ENCODE peak calls at places on chromosomes 11 and 22, in eight cellular contexts. One of them, this sample, is unnamed.

GRCh38 chr22:39236321-39237275 is 8.2 kb downstream of the PDGFB start:
- DNase-seq in activated T-cell treated with anti-CD3 and anti-CD28 coated beads, Interleukin-2, amount 50 U/mL, for 72 hours: peak; percentile 59
- DNase-seq in skeletal muscle cell: no peak
- DNase-seq in stimulated activated CD4-positive, alpha-beta T cell treated with anti-CD3 and anti-CD28 coated beads, TNF-alpha, amount 100 ng/mL, for 48 hours: peak; percentile 35
- DNase-seq in stimulated activated CD8-positive, alpha-beta memory T cell treated with anti-CD3 and anti-CD28 coated beads, Interleukin-7, amount 100 ng/mL, for 24 hours: no peak
- DNase-seq in midbrain: no peak
- DNase-seq in fibroblast of lung: no peak
- DNase-seq in NCI-H1105: peak; percentile 76
- DNase-seq in this sample: no peak

GRCh38 chr11:64539239-64539638 is 51.8 kb upstream of the SLC22A12 start:
- DNase-seq in stimulated activated CD8-positive, alpha-beta memory T cell treated with anti-CD3 and anti-CD28 coated beads, Interleukin-7, amount 100 ng/mL, for 24 hours: no peak
- DNase-seq in activated T-cell treated with anti-CD3 and anti-CD28 coated beads, Interleukin-2, amount 50 U/mL, for 72 hours: no peak
- DNase-seq in skeletal muscle cell: no peak
- DNase-seq in stimulated activated CD4-positive, alpha-beta T cell treated with anti-CD3 and anti-CD28 coated beads, TNF-alpha, amount 100 ng/mL, for 48 hours: no peak
- DNase-seq in NCI-H1105: no peak
- DNase-seq in fibroblast of lung: no peak
- DNase-seq in midbrain: no peak
- DNase-seq in this sample: no peak

GRCh38 chr11:61477734-61478148 is 30.8 kb upstream of the LRRC10B start:
- DNase-seq in fibroblast of lung: peak; percentile 29
- DNase-seq in midbrain: peak; percentile 11
- DNase-seq in NCI-H1105: peak; percentile 4
- DNase-seq in stimulated activated CD4-positive, alpha-beta T cell treated with anti-CD3 and anti-CD28 coated beads, TNF-alpha, amount 100 ng/mL, for 48 hours: peak; percentile 12
- DNase-seq in activated T-cell treated with anti-CD3 and anti-CD28 coated beads, Interleukin-2, amount 50 U/mL, for 72 hours: peak; percentile 53
- DNase-seq in stimulated activated CD8-positive, alpha-beta memory T cell treated with anti-CD3 and anti-CD28 coated beads, Interleukin-7, amount 100 ng/mL, for 24 hours: peak; percentile 13
- DNase-seq in skeletal muscle cell: no peak
- DNase-seq in this sample: no peak

GRCh38 chr11:62931501-62932278 is 10.5 kb upstream of the CHRM1 start:
- DNase-seq in fibroblast of lung: no peak
- DNase-seq in NCI-H1105: no peak
- DNase-seq in stimulated activated CD8-positive, alpha-beta memory T cell treated with anti-CD3 and anti-CD28 coated beads, Interleukin-7, amount 100 ng/mL, for 24 hours: no peak
- DNase-seq in activated T-cell treated with anti-CD3 and anti-CD28 coated beads, Interleukin-2, amount 50 U/mL, for 72 hours: no peak
- DNase-seq in midbrain: no peak
- DNase-seq in skeletal muscle cell: no peak
- DNase-seq in stimulated activated CD4-positive, alpha-beta T cell treated with anti-CD3 and anti-CD28 coated beads, TNF-alpha, amount 100 ng/mL, for 48 hours: no peak
- DNase-seq in this sample: peak; percentile 86

GRCh38 chr11:88178211-88178610 is 3.0 kb upstream of the RAB38 start:
- DNase-seq in NCI-H1105: no peak
- DNase-seq in skeletal muscle cell: peak; percentile 69
- DNase-seq in fibroblast of lung: no peak
- DNase-seq in stimulated activated CD8-positive, alpha-beta memory T cell treated with anti-CD3 and anti-CD28 coated beads, Interleukin-7, amount 100 ng/mL, for 24 hours: no peak
- DNase-seq in midbrain: no peak
- DNase-seq in stimulated activated CD4-positive, alpha-beta T cell treated with anti-CD3 and anti-CD28 coated beads, TNF-alpha, amount 100 ng/mL, for 48 hours: no peak
- DNase-seq in activated T-cell treated with anti-CD3 and anti-CD28 coated beads, Interleukin-2, amount 50 U/mL, for 72 hours: no peak
- DNase-seq in this sample: no peak

GRCh38 chr22:26606611-26607010 is 11.2 kb downstream of the CRYBB1 start:
- DNase-seq in stimulated activated CD8-positive, alpha-beta memory T cell treated with anti-CD3 and anti-CD28 coated beads, Interleukin-7, amount 100 ng/mL, for 24 hours: no peak
- DNase-seq in NCI-H1105: no peak
- DNase-seq in fibroblast of lung: peak; percentile 44
- DNase-seq in skeletal muscle cell: peak; percentile 8
- DNase-seq in stimulated activated CD4-positive, alpha-beta T cell treated with anti-CD3 and anti-CD28 coated beads, TNF-alpha, amount 100 ng/mL, for 48 hours: no peak
- DNase-seq in activated T-cell treated with anti-CD3 and anti-CD28 coated beads, Interleukin-2, amount 50 U/mL, for 72 hours: no peak
- DNase-seq in midbrain: no peak
- DNase-seq in this sample: peak; percentile 65

GRCh38 chr22:19927696-19928095 is 13.9 kb upstream of the COMT start:
- DNase-seq in midbrain: no peak
- DNase-seq in stimulated activated CD4-positive, alpha-beta T cell treated with anti-CD3 and anti-CD28 coated beads, TNF-alpha, amount 100 ng/mL, for 48 hours: no peak
- DNase-seq in NCI-H1105: no peak
- DNase-seq in skeletal muscle cell: no peak
- DNase-seq in stimulated activated CD8-positive, alpha-beta memory T cell treated with anti-CD3 and anti-CD28 coated beads, Interleukin-7, amount 100 ng/mL, for 24 hours: no peak
- DNase-seq in activated T-cell treated with anti-CD3 and anti-CD28 coated beads, Interleukin-2, amount 50 U/mL, for 72 hours: no peak
- DNase-seq in fibroblast of lung: no peak
- DNase-seq in this sample: no peak

GRCh38 chr11:127395034-127395433 is 394.5 kb upstream of the KIRREL3 start:
- DNase-seq in fibroblast of lung: no peak
- DNase-seq in stimulated activated CD8-positive, alpha-beta memory T cell treated with anti-CD3 and anti-CD28 coated beads, Interleukin-7, amount 100 ng/mL, for 24 hours: no peak
- DNase-seq in skeletal muscle cell: no peak
- DNase-seq in midbrain: no peak
- DNase-seq in NCI-H1105: no peak
- DNase-seq in activated T-cell treated with anti-CD3 and anti-CD28 coated beads, Interleukin-2, amount 50 U/mL, for 72 hours: no peak
- DNase-seq in stimulated activated CD4-positive, alpha-beta T cell treated with anti-CD3 and anti-CD28 coated beads, TNF-alpha, amount 100 ng/mL, for 48 hours: no peak
- DNase-seq in this sample: peak; percentile 11

GRCh38 chr22:16608931-16609330 is 16.3 kb upstream of the CCT8L2 start:
- DNase-seq in fibroblast of lung: no peak
- DNase-seq in activated T-cell treated with anti-CD3 and anti-CD28 coated beads, Interleukin-2, amount 50 U/mL, for 72 hours: no peak
- DNase-seq in midbrain: no peak
- DNase-seq in stimulated activated CD4-positive, alpha-beta T cell treated with anti-CD3 and anti-CD28 coated beads, TNF-alpha, amount 100 ng/mL, for 48 hours: no peak
- DNase-seq in skeletal muscle cell: no peak
- DNase-seq in NCI-H1105: no peak
- DNase-seq in stimulated activated CD8-positive, alpha-beta memory T cell treated with anti-CD3 and anti-CD28 coated beads, Interleukin-7, amount 100 ng/mL, for 24 hours: no peak
- DNase-seq in this sample: no peak

GRCh38 chr22:40567626-40568328 is 68.7 kb downstream of the MRTFA start:
- DNase-seq in stimulated activated CD4-positive, alpha-beta T cell treated with anti-CD3 and anti-CD28 coated beads, TNF-alpha, amount 100 ng/mL, for 48 hours: no peak
- DNase-seq in skeletal muscle cell: no peak
- DNase-seq in midbrain: peak; percentile 44
- DNase-seq in fibroblast of lung: no peak
- DNase-seq in NCI-H1105: no peak
- DNase-seq in stimulated activated CD8-positive, alpha-beta memory T cell treated with anti-CD3 and anti-CD28 coated beads, Interleukin-7, amount 100 ng/mL, for 24 hours: no peak
- DNase-seq in activated T-cell treated with anti-CD3 and anti-CD28 coated beads, Interleukin-2, amount 50 U/mL, for 72 hours: no peak
- DNase-seq in this sample: no peak

GRCh38 chr11:116202922-116203321 is 569.9 kb downstream of the BUD13 start:
- DNase-seq in skeletal muscle cell: no peak
- DNase-seq in stimulated activated CD8-positive, alpha-beta memory T cell treated with anti-CD3 and anti-CD28 coated beads, Interleukin-7, amount 100 ng/mL, for 24 hours: no peak
- DNase-seq in NCI-H1105: no peak
- DNase-seq in fibroblast of lung: no peak
- DNase-seq in midbrain: no peak
- DNase-seq in activated T-cell treated with anti-CD3 and anti-CD28 coated beads, Interleukin-2, amount 50 U/mL, for 72 hours: no peak
- DNase-seq in stimulated activated CD4-positive, alpha-beta T cell treated with anti-CD3 and anti-CD28 coated beads, TNF-alpha, amount 100 ng/mL, for 48 hours: no peak
- DNase-seq in this sample: no peak

GRCh38 chr11:34266987-34267386 is 90.8 kb downstream of the ABTB2 start:
- DNase-seq in fibroblast of lung: no peak
- DNase-seq in stimulated activated CD8-positive, alpha-beta memory T cell treated with anti-CD3 and anti-CD28 coated beads, Interleukin-7, amount 100 ng/mL, for 24 hours: no peak
- DNase-seq in stimulated activated CD4-positive, alpha-beta T cell treated with anti-CD3 and anti-CD28 coated beads, TNF-alpha, amount 100 ng/mL, for 48 hours: no peak
- DNase-seq in midbrain: peak; percentile 57
- DNase-seq in NCI-H1105: no peak
- DNase-seq in skeletal muscle cell: no peak
- DNase-seq in activated T-cell treated with anti-CD3 and anti-CD28 coated beads, Interleukin-2, amount 50 U/mL, for 72 hours: no peak
- DNase-seq in this sample: no peak

GRCh38 chr22:29870574-29870973 is 12.4 kb upstream of the MTMR3 start:
- DNase-seq in activated T-cell treated with anti-CD3 and anti-CD28 coated beads, Interleukin-2, amount 50 U/mL, for 72 hours: peak; percentile 30
- DNase-seq in stimulated activated CD8-positive, alpha-beta memory T cell treated with anti-CD3 and anti-CD28 coated beads, Interleukin-7, amount 100 ng/mL, for 24 hours: no peak
- DNase-seq in midbrain: no peak
- DNase-seq in stimulated activated CD4-positive, alpha-beta T cell treated with anti-CD3 and anti-CD28 coated beads, TNF-alpha, amount 100 ng/mL, for 48 hours: no peak
- DNase-seq in fibroblast of lung: no peak
- DNase-seq in NCI-H1105: no peak
- DNase-seq in skeletal muscle cell: no peak
- DNase-seq in this sample: no peak

GRCh38 chr11:29328961-29329441 is 687.8 kb downstream of the KCNA4 start:
- DNase-seq in activated T-cell treated with anti-CD3 and anti-CD28 coated beads, Interleukin-2, amount 50 U/mL, for 72 hours: no peak
- DNase-seq in stimulated activated CD4-positive, alpha-beta T cell treated with anti-CD3 and anti-CD28 coated beads, TNF-alpha, amount 100 ng/mL, for 48 hours: no peak
- DNase-seq in skeletal muscle cell: no peak
- DNase-seq in midbrain: peak; percentile 3
- DNase-seq in NCI-H1105: peak; percentile 8
- DNase-seq in fibroblast of lung: peak; percentile 72
- DNase-seq in stimulated activated CD8-positive, alpha-beta memory T cell treated with anti-CD3 and anti-CD28 coated beads, Interleukin-7, amount 100 ng/mL, for 24 hours: no peak
- DNase-seq in this sample: peak; percentile 69

GRCh38 chr11:15884792-15885540 is 471.4 kb downstream of the SOX6 start:
- DNase-seq in activated T-cell treated with anti-CD3 and anti-CD28 coated beads, Interleukin-2, amount 50 U/mL, for 72 hours: no peak
- DNase-seq in skeletal muscle cell: no peak
- DNase-seq in fibroblast of lung: no peak
- DNase-seq in stimulated activated CD8-positive, alpha-beta memory T cell treated with anti-CD3 and anti-CD28 coated beads, Interleukin-7, amount 100 ng/mL, for 24 hours: no peak
- DNase-seq in NCI-H1105: no peak
- DNase-seq in midbrain: no peak
- DNase-seq in stimulated activated CD4-positive, alpha-beta T cell treated with anti-CD3 and anti-CD28 coated beads, TNF-alpha, amount 100 ng/mL, for 48 hours: no peak
- DNase-seq in this sample: no peak

GRCh38 chr22:22943521-22944267 is 56.1 kb downstream of the IGLL5 start:
- DNase-seq in stimulated activated CD8-positive, alpha-beta memory T cell treated with anti-CD3 and anti-CD28 coated beads, Interleukin-7, amount 100 ng/mL, for 24 hours: no peak
- DNase-seq in midbrain: no peak
- DNase-seq in NCI-H1105: no peak
- DNase-seq in stimulated activated CD4-positive, alpha-beta T cell treated with anti-CD3 and anti-CD28 coated beads, TNF-alpha, amount 100 ng/mL, for 48 hours: no peak
- DNase-seq in fibroblast of lung: no peak
- DNase-seq in skeletal muscle cell: no peak
- DNase-seq in activated T-cell treated with anti-CD3 and anti-CD28 coated beads, Interleukin-2, amount 50 U/mL, for 72 hours: no peak
- DNase-seq in this sample: no peak

GRCh38 chr11:14015711-14016110 is 53.2 kb downstream of the SPON1 start:
- DNase-seq in skeletal muscle cell: no peak
- DNase-seq in NCI-H1105: no peak
- DNase-seq in activated T-cell treated with anti-CD3 and anti-CD28 coated beads, Interleukin-2, amount 50 U/mL, for 72 hours: no peak
- DNase-seq in stimulated activated CD8-positive, alpha-beta memory T cell treated with anti-CD3 and anti-CD28 coated beads, Interleukin-7, amount 100 ng/mL, for 24 hours: no peak
- DNase-seq in stimulated activated CD4-positive, alpha-beta T cell treated with anti-CD3 and anti-CD28 coated beads, TNF-alpha, amount 100 ng/mL, for 48 hours: no peak
- DNase-seq in fibroblast of lung: peak; percentile 68
- DNase-seq in midbrain: no peak
- DNase-seq in this sample: peak; percentile 80

GRCh38 chr11:106986673-106987072 is 31.6 kb downstream of the GUCY1A2 start:
- DNase-seq in fibroblast of lung: no peak
- DNase-seq in NCI-H1105: no peak
- DNase-seq in stimulated activated CD4-positive, alpha-beta T cell treated with anti-CD3 and anti-CD28 coated beads, TNF-alpha, amount 100 ng/mL, for 48 hours: no peak
- DNase-seq in midbrain: no peak
- DNase-seq in activated T-cell treated with anti-CD3 and anti-CD28 coated beads, Interleukin-2, amount 50 U/mL, for 72 hours: no peak
- DNase-seq in skeletal muscle cell: no peak
- DNase-seq in stimulated activated CD8-positive, alpha-beta memory T cell treated with anti-CD3 and anti-CD28 coated beads, Interleukin-7, amount 100 ng/mL, for 24 hours: no peak
- DNase-seq in this sample: no peak

GRCh38 chr22:17198188-17199130 is 20.8 kb downstream of the ADA2 start:
- DNase-seq in stimulated activated CD8-positive, alpha-beta memory T cell treated with anti-CD3 and anti-CD28 coated beads, Interleukin-7, amount 100 ng/mL, for 24 hours: no peak
- DNase-seq in midbrain: no peak
- DNase-seq in skeletal muscle cell: no peak
- DNase-seq in fibroblast of lung: no peak
- DNase-seq in activated T-cell treated with anti-CD3 and anti-CD28 coated beads, Interleukin-2, amount 50 U/mL, for 72 hours: no peak
- DNase-seq in stimulated activated CD4-positive, alpha-beta T cell treated with anti-CD3 and anti-CD28 coated beads, TNF-alpha, amount 100 ng/mL, for 48 hours: no peak
- DNase-seq in NCI-H1105: no peak
- DNase-seq in this sample: no peak

GRCh38 chr11:30635401-30635989 is 49.3 kb upstream of the MPPED2 start:
- DNase-seq in stimulated activated CD4-positive, alpha-beta T cell treated with anti-CD3 and anti-CD28 coated beads, TNF-alpha, amount 100 ng/mL, for 48 hours: no peak
- DNase-seq in stimulated activated CD8-positive, alpha-beta memory T cell treated with anti-CD3 and anti-CD28 coated beads, Interleukin-7, amount 100 ng/mL, for 24 hours: no peak
- DNase-seq in activated T-cell treated with anti-CD3 and anti-CD28 coated beads, Interleukin-2, amount 50 U/mL, for 72 hours: no peak
- DNase-seq in midbrain: peak; percentile 84
- DNase-seq in fibroblast of lung: peak; percentile 4
- DNase-seq in NCI-H1105: peak; percentile 18
- DNase-seq in skeletal muscle cell: no peak
- DNase-seq in this sample: no peak

GRCh38 chr11:68583047-68583446 is 101.3 kb upstream of the GAL start:
- DNase-seq in stimulated activated CD4-positive, alpha-beta T cell treated with anti-CD3 and anti-CD28 coated beads, TNF-alpha, amount 100 ng/mL, for 48 hours: no peak
- DNase-seq in NCI-H1105: no peak
- DNase-seq in skeletal muscle cell: no peak
- DNase-seq in stimulated activated CD8-positive, alpha-beta memory T cell treated with anti-CD3 and anti-CD28 coated beads, Interleukin-7, amount 100 ng/mL, for 24 hours: no peak
- DNase-seq in midbrain: no peak
- DNase-seq in activated T-cell treated with anti-CD3 and anti-CD28 coated beads, Interleukin-2, amount 50 U/mL, for 72 hours: no peak
- DNase-seq in fibroblast of lung: peak; percentile 57
- DNase-seq in this sample: peak; percentile 2

GRCh38 chr22:19810381-19811141 is 44.1 kb downstream of the GNB1L start:
- DNase-seq in midbrain: no peak
- DNase-seq in NCI-H1105: no peak
- DNase-seq in fibroblast of lung: peak; percentile 55
- DNase-seq in activated T-cell treated with anti-CD3 and anti-CD28 coated beads, Interleukin-2, amount 50 U/mL, for 72 hours: no peak
- DNase-seq in skeletal muscle cell: peak; percentile 67
- DNase-seq in stimulated activated CD4-positive, alpha-beta T cell treated with anti-CD3 and anti-CD28 coated beads, TNF-alpha, amount 100 ng/mL, for 48 hours: no peak
- DNase-seq in stimulated activated CD8-positive, alpha-beta memory T cell treated with anti-CD3 and anti-CD28 coated beads, Interleukin-7, amount 100 ng/mL, for 24 hours: no peak
- DNase-seq in this sample: peak; percentile 76

GRCh38 chr22:24069721-24070120 is 58.6 kb downstream of the CABIN1 start:
- DNase-seq in stimulated activated CD4-positive, alpha-beta T cell treated with anti-CD3 and anti-CD28 coated beads, TNF-alpha, amount 100 ng/mL, for 48 hours: no peak
- DNase-seq in fibroblast of lung: no peak
- DNase-seq in stimulated activated CD8-positive, alpha-beta memory T cell treated with anti-CD3 and anti-CD28 coated beads, Interleukin-7, amount 100 ng/mL, for 24 hours: no peak
- DNase-seq in NCI-H1105: peak; percentile 6
- DNase-seq in activated T-cell treated with anti-CD3 and anti-CD28 coated beads, Interleukin-2, amount 50 U/mL, for 72 hours: no peak
- DNase-seq in skeletal muscle cell: no peak
- DNase-seq in midbrain: no peak
- DNase-seq in this sample: no peak

GRCh38 chr22:19974935-19975706 is 33.5 kb upstream of the TXNRD2 start:
- DNase-seq in midbrain: no peak
- DNase-seq in activated T-cell treated with anti-CD3 and anti-CD28 coated beads, Interleukin-2, amount 50 U/mL, for 72 hours: no peak
- DNase-seq in fibroblast of lung: no peak
- DNase-seq in stimulated activated CD8-positive, alpha-beta memory T cell treated with anti-CD3 and anti-CD28 coated beads, Interleukin-7, amount 100 ng/mL, for 24 hours: no peak
- DNase-seq in skeletal muscle cell: no peak
- DNase-seq in NCI-H1105: no peak
- DNase-seq in stimulated activated CD4-positive, alpha-beta T cell treated with anti-CD3 and anti-CD28 coated beads, TNF-alpha, amount 100 ng/mL, for 48 hours: no peak
- DNase-seq in this sample: peak; percentile 62

This sample was measured in A172.